ENCODE peak calls at places on chromosomes 6 and 20, in seven cellular contexts. One of them, this sample, is unnamed.

GRCh38 chr20:13325033-13325432 is 104.0 kb downstream of the ISM1 start:
- DNase-seq in aorta: no peak
- DNase-seq in IMR-90: peak; percentile 16
- DNase-seq in thyroid gland: peak; percentile 23
- DNase-seq in right lobe of liver: no peak
- DNase-seq in fibroblast of lung: peak; percentile 13
- DNase-seq in mesendoderm: peak; percentile 79
- DNase-seq in this sample: no peak

GRCh38 chr6:149129401-149130077 is 188.0 kb upstream of the TAB2 start:
- DNase-seq in IMR-90: peak; percentile 65
- DNase-seq in thyroid gland: peak; percentile 55
- DNase-seq in mesendoderm: no peak
- DNase-seq in right lobe of liver: no peak
- DNase-seq in aorta: no peak
- DNase-seq in fibroblast of lung: peak; percentile 75
- DNase-seq in this sample: no peak

GRCh38 chr20:19129976-19130612 is 82.3 kb upstream of the SLC24A3 start:
- DNase-seq in thyroid gland: peak; percentile 31
- DNase-seq in mesendoderm: no peak
- DNase-seq in IMR-90: no peak
- DNase-seq in right lobe of liver: no peak
- DNase-seq in aorta: no peak
- DNase-seq in fibroblast of lung: no peak
- DNase-seq in this sample: no peak

GRCh38 chr20:38217791-38218565 is 42.6 kb downstream of the KIAA1755 start:
- DNase-seq in aorta: peak; percentile 80
- DNase-seq in thyroid gland: no peak
- DNase-seq in right lobe of liver: no peak
- DNase-seq in fibroblast of lung: peak; percentile 97
- DNase-seq in IMR-90: peak; percentile 97
- DNase-seq in mesendoderm: peak; percentile 84
- DNase-seq in this sample: no peak

GRCh38 chr20:52410746-52411317 is 219.3 kb upstream of the ZFP64 start:
- DNase-seq in fibroblast of lung: no peak
- DNase-seq in right lobe of liver: no peak
- DNase-seq in thyroid gland: no peak
- DNase-seq in IMR-90: no peak
- DNase-seq in aorta: no peak
- DNase-seq in mesendoderm: no peak
- DNase-seq in this sample: no peak

GRCh38 chr6:156175971-156176421 is 601.2 kb upstream of the ARID1B start:
- DNase-seq in aorta: no peak
- DNase-seq in thyroid gland: peak; percentile 59
- DNase-seq in mesendoderm: peak; percentile 88
- DNase-seq in right lobe of liver: no peak
- DNase-seq in fibroblast of lung: no peak
- DNase-seq in IMR-90: no peak
- DNase-seq in this sample: no peak

GRCh38 chr6:53979468-53980067 is 131.7 kb upstream of the MLIP start:
- DNase-seq in aorta: no peak
- DNase-seq in right lobe of liver: no peak
- DNase-seq in IMR-90: peak; percentile 61
- DNase-seq in thyroid gland: no peak
- DNase-seq in mesendoderm: peak; percentile 45
- DNase-seq in fibroblast of lung: no peak
- DNase-seq in this sample: no peak

GRCh38 chr6:85580878-85581267 is 12.8 kb downstream of the SNX14 start:
- DNase-seq in IMR-90: peak; percentile 78
- DNase-seq in right lobe of liver: no peak
- DNase-seq in mesendoderm: peak; percentile 80
- DNase-seq in thyroid gland: no peak
- DNase-seq in fibroblast of lung: peak; percentile 80
- DNase-seq in aorta: no peak
- DNase-seq in this sample: no peak

GRCh38 chr6:110270166-110270565 is 88.0 kb downstream of the METTL24 start:
- DNase-seq in thyroid gland: no peak
- DNase-seq in IMR-90: peak; percentile 1
- DNase-seq in fibroblast of lung: peak; percentile 0
- DNase-seq in aorta: no peak
- DNase-seq in mesendoderm: peak; percentile 91
- DNase-seq in right lobe of liver: no peak
- DNase-seq in this sample: no peak

GRCh38 chr20:16404171-16404570 is 169.1 kb downstream of the KIF16B start:
- DNase-seq in IMR-90: no peak
- DNase-seq in aorta: no peak
- DNase-seq in right lobe of liver: no peak
- DNase-seq in thyroid gland: no peak
- DNase-seq in fibroblast of lung: no peak
- DNase-seq in mesendoderm: no peak
- DNase-seq in this sample: no peak

GRCh38 chr20:17651761-17652388 is 30.2 kb downstream of the RRBP1 start:
- DNase-seq in fibroblast of lung: no peak
- DNase-seq in aorta: no peak
- DNase-seq in mesendoderm: no peak
- DNase-seq in thyroid gland: peak; percentile 80
- DNase-seq in right lobe of liver: peak; percentile 45
- DNase-seq in IMR-90: no peak
- DNase-seq in this sample: no peak

GRCh38 chr20:14996883-14997672 is 659.7 kb upstream of the FLRT3 start:
- DNase-seq in mesendoderm: no peak
- DNase-seq in thyroid gland: no peak
- DNase-seq in aorta: no peak
- DNase-seq in IMR-90: no peak
- DNase-seq in fibroblast of lung: no peak
- DNase-seq in right lobe of liver: no peak
- DNase-seq in this sample: no peak

GRCh38 chr6:118678866-118679265 is 27.5 kb upstream of the CEP85L start:
- DNase-seq in aorta: no peak
- DNase-seq in fibroblast of lung: peak; percentile 79
- DNase-seq in IMR-90: peak; percentile 43
- DNase-seq in mesendoderm: no peak
- DNase-seq in right lobe of liver: no peak
- DNase-seq in thyroid gland: no peak
- DNase-seq in this sample: no peak

GRCh38 chr6:139240161-139241010 is 51.4 kb downstream of the TXLNB start:
- DNase-seq in mesendoderm: no peak
- DNase-seq in IMR-90: peak; percentile 96
- DNase-seq in right lobe of liver: no peak
- DNase-seq in aorta: no peak
- DNase-seq in fibroblast of lung: peak; percentile 90
- DNase-seq in thyroid gland: peak; percentile 20
- DNase-seq in this sample: no peak

DNA sequence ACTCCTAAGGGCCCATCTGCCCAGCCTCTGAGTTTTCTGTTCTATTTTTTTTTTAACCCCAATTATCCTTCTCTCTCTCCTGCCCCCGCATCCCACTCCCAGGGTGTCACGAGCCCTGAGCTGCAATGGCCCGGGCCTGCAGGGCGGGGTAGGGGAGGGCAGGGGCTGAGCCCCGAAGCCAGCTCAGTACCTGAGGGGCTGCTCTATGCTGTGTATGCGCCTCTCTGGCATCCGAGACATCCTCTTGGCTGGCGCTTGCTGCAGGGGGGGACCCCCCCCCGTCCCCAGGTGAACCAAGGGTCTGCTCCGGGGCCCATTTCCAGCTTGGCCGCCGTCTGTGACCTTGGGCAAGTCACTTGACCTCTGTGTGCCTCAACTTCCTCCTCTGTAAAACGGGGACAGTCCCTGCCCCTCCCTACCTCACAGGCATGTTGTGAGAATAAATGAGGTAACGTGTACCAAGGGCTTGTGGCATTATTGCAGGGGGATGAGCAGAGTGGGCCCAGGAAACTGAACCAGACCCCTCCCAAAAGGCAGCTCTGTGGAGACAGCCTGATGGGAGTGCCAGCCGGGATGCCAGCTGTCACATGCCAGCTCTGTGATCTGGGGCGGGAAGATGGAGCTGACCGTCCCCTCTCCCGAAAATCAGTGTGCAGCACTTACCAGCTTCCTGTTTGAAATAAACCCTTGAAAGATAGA is 13.0 kb upstream of the MYL9 start:
- DNase-seq in IMR-90: no peak
- DNase-seq in fibroblast of lung: no peak
- DNase-seq in thyroid gland: no peak
- DNase-seq in right lobe of liver: no peak
- DNase-seq in aorta: no peak
- DNase-seq in mesendoderm: no peak
- DNase-seq in this sample: no peak
- H3K36me3 ChIP-seq in IMR-90: peaks cover 50% of the 10 kb centered on the region
- H3K36me3 ChIP-seq in fibroblast of lung: peaks cover 30% of the 10 kb centered on the region
- H3K36me3 ChIP-seq in thyroid gland: peaks cover 35% of the 10 kb centered on the region
- H3K36me3 ChIP-seq in right lobe of liver: peaks cover 5% of the 10 kb centered on the region
- H3K36me3 ChIP-seq in aorta: peaks cover 7% of the 10 kb centered on the region
- H3K36me3 ChIP-seq in mesendoderm: peaks cover 12% of the 10 kb centered on the region
- H3K36me3 ChIP-seq in this sample: peaks cover 27% of the 10 kb centered on the region

GRCh38 chr6:137806914-137807682 is 60.0 kb upstream of the TNFAIP3 start:
- DNase-seq in mesendoderm: no peak
- DNase-seq in IMR-90: no peak
- DNase-seq in aorta: no peak
- DNase-seq in thyroid gland: no peak
- DNase-seq in fibroblast of lung: no peak
- DNase-seq in right lobe of liver: no peak
- DNase-seq in this sample: no peak

GRCh38 chr6:137802408-137803182 is 64.5 kb upstream of the TNFAIP3 start:
- DNase-seq in IMR-90: no peak
- DNase-seq in aorta: no peak
- DNase-seq in mesendoderm: peak; percentile 62
- DNase-seq in right lobe of liver: no peak
- DNase-seq in thyroid gland: no peak
- DNase-seq in fibroblast of lung: no peak
- DNase-seq in this sample: no peak

GRCh38 chr6:137808191-137808590 is 58.9 kb upstream of the TNFAIP3 start:
- DNase-seq in thyroid gland: no peak
- DNase-seq in aorta: no peak
- DNase-seq in right lobe of liver: no peak
- DNase-seq in mesendoderm: no peak
- DNase-seq in fibroblast of lung: peak; percentile 76
- DNase-seq in IMR-90: peak; percentile 80
- DNase-seq in this sample: no peak

GRCh38 chr6:137804647-137805046 is 62.4 kb upstream of the TNFAIP3 start:
- DNase-seq in aorta: no peak
- DNase-seq in fibroblast of lung: peak; percentile 55
- DNase-seq in IMR-90: peak; percentile 52
- DNase-seq in right lobe of liver: no peak
- DNase-seq in thyroid gland: no peak
- DNase-seq in mesendoderm: no peak
- DNase-seq in this sample: no peak

GRCh38 chr6:137805622-137806021 is 61.4 kb upstream of the TNFAIP3 start:
- DNase-seq in mesendoderm: peak; percentile 62
- DNase-seq in aorta: no peak
- DNase-seq in right lobe of liver: peak; percentile 58
- DNase-seq in IMR-90: no peak
- DNase-seq in thyroid gland: no peak
- DNase-seq in fibroblast of lung: no peak
- DNase-seq in this sample: no peak
- H3K27ac ChIP-seq in mesendoderm: no peak overlapping the region
- H3K27ac ChIP-seq in aorta: no peak overlapping the region
- H3K27ac ChIP-seq in right lobe of liver: no peak overlapping the region
- H3K27ac ChIP-seq in IMR-90: no peak overlapping the region
- H3K27ac ChIP-seq in thyroid gland: no peak overlapping the region
- H3K27ac ChIP-seq in fibroblast of lung: no peak overlapping the region
- H3K27ac ChIP-seq in this sample: no peak overlapping the region

DNA sequence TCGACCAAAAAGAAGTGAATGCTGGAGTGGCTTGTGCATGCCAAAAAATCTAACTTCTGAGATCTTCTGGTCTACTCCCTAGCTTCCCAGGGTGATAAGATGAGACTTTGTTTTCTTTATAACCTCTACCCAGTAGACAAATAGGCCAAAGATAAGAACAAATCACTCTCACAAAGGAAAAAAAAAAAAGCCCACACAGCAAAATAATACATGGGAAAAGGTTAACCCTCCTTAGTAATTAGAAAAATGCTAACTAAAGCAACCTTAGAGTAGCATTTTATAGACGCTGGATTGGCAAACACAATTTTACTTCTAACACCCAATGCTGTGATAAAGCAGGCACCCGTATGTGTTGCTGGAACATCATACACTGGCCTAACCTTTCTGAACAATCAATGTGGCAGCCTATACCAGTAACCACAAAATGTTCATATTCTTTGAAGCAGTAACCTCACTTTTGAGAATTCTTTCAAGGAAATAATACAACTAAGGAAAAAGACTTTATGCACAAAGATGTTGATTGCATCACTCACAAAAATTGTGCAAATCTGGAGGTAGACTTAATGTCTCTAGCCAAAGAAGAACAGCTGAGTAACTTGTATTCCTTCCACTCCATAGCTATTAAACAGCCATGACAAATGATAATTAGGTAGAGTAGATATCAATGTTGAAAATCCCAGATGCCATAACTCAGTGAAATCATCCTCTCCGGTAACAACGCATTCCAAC is 116.3 kb upstream of the QKI start:
- DNase-seq in aorta: no peak
- DNase-seq in fibroblast of lung: peak; percentile 40
- DNase-seq in right lobe of liver: no peak
- DNase-seq in thyroid gland: no peak
- DNase-seq in IMR-90: no peak
- DNase-seq in mesendoderm: no peak
- DNase-seq in this sample: no peak
- H3K4me1 ChIP-seq in aorta: no peaks in the 10 kb centered on the region
- H3K4me1 ChIP-seq in fibroblast of lung: no peaks in the 10 kb centered on the region
- H3K4me1 ChIP-seq in right lobe of liver: no peaks in the 10 kb centered on the region
- H3K4me1 ChIP-seq in thyroid gland: no peaks in the 10 kb centered on the region
- H3K4me1 ChIP-seq in IMR-90: no peaks in the 10 kb centered on the region
- H3K4me1 ChIP-seq in mesendoderm: no peaks in the 10 kb centered on the region
- H3K4me1 ChIP-seq in this sample: no peaks in the 10 kb centered on the region

DNA sequence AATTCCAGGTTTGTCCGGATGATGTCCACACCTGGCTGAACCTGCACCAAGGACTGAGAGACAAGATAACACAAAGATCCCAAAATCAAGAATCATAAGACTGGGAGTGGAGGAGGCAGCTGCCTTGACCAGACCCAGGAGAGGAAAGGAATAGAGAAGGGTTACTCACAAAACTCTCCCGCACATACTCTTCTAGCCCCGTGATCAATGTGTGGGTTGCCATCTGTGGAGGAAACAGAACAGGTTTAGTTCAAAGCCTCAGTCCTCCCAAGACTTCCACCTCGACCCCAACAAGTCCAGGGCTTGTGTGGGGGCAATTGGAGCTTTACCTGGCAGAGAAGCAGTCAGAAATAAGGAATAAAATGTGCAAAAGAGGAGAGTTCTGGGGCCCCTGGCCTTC is 11.1 kb downstream of the BAG6 start:
- DNase-seq in fibroblast of lung: no peak
- DNase-seq in IMR-90: no peak
- DNase-seq in thyroid gland: no peak
- DNase-seq in right lobe of liver: no peak
- DNase-seq in mesendoderm: no peak
- DNase-seq in aorta: no peak
- DNase-seq in this sample: no peak
- H3K36me3 ChIP-seq in fibroblast of lung: peaks cover 36% of the 10 kb centered on the region
- H3K36me3 ChIP-seq in IMR-90: peaks cover 81% of the 10 kb centered on the region
- H3K36me3 ChIP-seq in thyroid gland: peaks cover 92% of the 10 kb centered on the region
- H3K36me3 ChIP-seq in right lobe of liver: peaks cover 22% of the 10 kb centered on the region
- H3K36me3 ChIP-seq in mesendoderm: peaks cover 38% of the 10 kb centered on the region
- H3K36me3 ChIP-seq in aorta: peaks cover 30% of the 10 kb centered on the region
- H3K36me3 ChIP-seq in this sample: peaks cover 82% of the 10 kb centered on the region

This sample was measured in CD8-positive, alpha-beta memory T cell.